ENCODE peak calls at places on chromosome 13, in eight cellular contexts. One of them, this sample, is unnamed.

GRCh38 chr13:44373601-44374347 is at the start of gene SERP2:
- DNase-seq in GM12878: no peak
- DNase-seq in H1: peak
- DNase-seq in SK-N-SH: peak
- DNase-seq in spleen: no peak
- DNase-seq in endothelial cell of umbilical vein: no peak
- DNase-seq in stomach: no peak
- DNase-seq in HL-60: no peak
- DNase-seq in this sample: peak

GRCh38 chr13:73984949-73985691 is 149.1 kb downstream of the KLF12 start:
- DNase-seq in spleen: no peak
- DNase-seq in endothelial cell of umbilical vein: no peak
- DNase-seq in stomach: no peak
- DNase-seq in GM12878: no peak
- DNase-seq in HL-60: no peak
- DNase-seq in H1: no peak
- DNase-seq in SK-N-SH: no peak
- DNase-seq in this sample: no peak

GRCh38 chr13:72208112-72208645 is 341.2 kb upstream of the DACH1 start:
- DNase-seq in spleen: no peak
- DNase-seq in stomach: no peak
- DNase-seq in endothelial cell of umbilical vein: no peak
- DNase-seq in H1: no peak
- DNase-seq in SK-N-SH: peak
- DNase-seq in HL-60: no peak
- DNase-seq in GM12878: no peak
- DNase-seq in this sample: no peak

GRCh38 chr13:79662882-79663281 is 181.9 kb downstream of the NDFIP2 start:
- DNase-seq in SK-N-SH: no peak
- DNase-seq in spleen: no peak
- DNase-seq in stomach: no peak
- DNase-seq in H1: no peak
- DNase-seq in HL-60: no peak
- DNase-seq in GM12878: no peak
- DNase-seq in endothelial cell of umbilical vein: peak
- DNase-seq in this sample: no peak

GRCh38 chr13:106117035-106117434 is 418.4 kb downstream of the EFNB2 start:
- DNase-seq in SK-N-SH: peak
- DNase-seq in endothelial cell of umbilical vein: peak
- DNase-seq in stomach: no peak
- DNase-seq in GM12878: no peak
- DNase-seq in spleen: no peak
- DNase-seq in HL-60: no peak
- DNase-seq in H1: no peak
- DNase-seq in this sample: no peak

GRCh38 chr13:29702912-29703351 is 107.4 kb upstream of the SLC7A1 start:
- DNase-seq in stomach: no peak
- DNase-seq in endothelial cell of umbilical vein: peak
- DNase-seq in SK-N-SH: no peak
- DNase-seq in spleen: no peak
- DNase-seq in GM12878: no peak
- DNase-seq in H1: peak
- DNase-seq in HL-60: no peak
- DNase-seq in this sample: no peak

GRCh38 chr13:111359237-111359915 is 38.9 kb downstream of the TEX29 start:
- DNase-seq in stomach: peak
- DNase-seq in endothelial cell of umbilical vein: no peak
- DNase-seq in H1: no peak
- DNase-seq in SK-N-SH: no peak
- DNase-seq in HL-60: no peak
- DNase-seq in spleen: no peak
- DNase-seq in GM12878: no peak
- DNase-seq in this sample: no peak

GRCh38 chr13:111459803-111460547 is 139.5 kb downstream of the TEX29 start:
- DNase-seq in endothelial cell of umbilical vein: no peak
- DNase-seq in H1: no peak
- DNase-seq in GM12878: no peak
- DNase-seq in stomach: no peak
- DNase-seq in spleen: no peak
- DNase-seq in SK-N-SH: no peak
- DNase-seq in HL-60: no peak
- DNase-seq in this sample: peak

GRCh38 chr13:100662470-100663211 is 12.0 kb downstream of the TMTC4 start:
- DNase-seq in endothelial cell of umbilical vein: no peak
- DNase-seq in stomach: no peak
- DNase-seq in spleen: no peak
- DNase-seq in GM12878: no peak
- DNase-seq in H1: no peak
- DNase-seq in SK-N-SH: no peak
- DNase-seq in HL-60: no peak
- DNase-seq in this sample: no peak

GRCh38 chr13:29428310-29428991 is 167.0 kb downstream of the SLC7A1 start:
- DNase-seq in endothelial cell of umbilical vein: no peak
- DNase-seq in H1: peak
- DNase-seq in SK-N-SH: peak
- DNase-seq in stomach: no peak
- DNase-seq in spleen: no peak
- DNase-seq in GM12878: no peak
- DNase-seq in HL-60: no peak
- DNase-seq in this sample: no peak

GRCh38 chr13:40494513-40494912 is 171.9 kb downstream of the FOXO1 start:
- DNase-seq in stomach: no peak
- DNase-seq in endothelial cell of umbilical vein: peak
- DNase-seq in spleen: no peak
- DNase-seq in SK-N-SH: no peak
- DNase-seq in HL-60: no peak
- DNase-seq in H1: no peak
- DNase-seq in GM12878: no peak
- DNase-seq in this sample: no peak

GRCh38 chr13:95833126-95833525 is 156.2 kb downstream of the DNAJC3 start:
- DNase-seq in stomach: no peak
- DNase-seq in HL-60: no peak
- DNase-seq in SK-N-SH: no peak
- DNase-seq in endothelial cell of umbilical vein: no peak
- DNase-seq in GM12878: no peak
- DNase-seq in H1: no peak
- DNase-seq in spleen: no peak
- DNase-seq in this sample: no peak

GRCh38 chr13:76503756-76504155 is 382.4 kb downstream of the KCTD12 start:
- DNase-seq in GM12878: no peak
- DNase-seq in stomach: no peak
- DNase-seq in endothelial cell of umbilical vein: no peak
- DNase-seq in SK-N-SH: no peak
- DNase-seq in HL-60: no peak
- DNase-seq in H1: no peak
- DNase-seq in spleen: no peak
- DNase-seq in this sample: no peak

GRCh38 chr13:79871594-79871993 is 390.6 kb downstream of the NDFIP2 start:
- DNase-seq in H1: no peak
- DNase-seq in GM12878: no peak
- DNase-seq in HL-60: no peak
- DNase-seq in SK-N-SH: no peak
- DNase-seq in spleen: no peak
- DNase-seq in stomach: no peak
- DNase-seq in endothelial cell of umbilical vein: no peak
- DNase-seq in this sample: no peak

GRCh38 chr13:31413531-31413930 is 213.8 kb downstream of the B3GLCT start:
- DNase-seq in SK-N-SH: no peak
- DNase-seq in HL-60: no peak
- DNase-seq in stomach: no peak
- DNase-seq in H1: no peak
- DNase-seq in GM12878: no peak
- DNase-seq in endothelial cell of umbilical vein: no peak
- DNase-seq in spleen: no peak
- DNase-seq in this sample: no peak

GRCh38 chr13:31408927-31409326 is 209.2 kb downstream of the B3GLCT start:
- DNase-seq in H1: no peak
- DNase-seq in HL-60: no peak
- DNase-seq in stomach: no peak
- DNase-seq in SK-N-SH: no peak
- DNase-seq in endothelial cell of umbilical vein: no peak
- DNase-seq in GM12878: no peak
- DNase-seq in spleen: no peak
- DNase-seq in this sample: no peak

GRCh38 chr13:31409678-31410356 is 210.0 kb downstream of the B3GLCT start:
- DNase-seq in endothelial cell of umbilical vein: no peak
- DNase-seq in GM12878: no peak
- DNase-seq in SK-N-SH: no peak
- DNase-seq in HL-60: no peak
- DNase-seq in spleen: no peak
- DNase-seq in stomach: no peak
- DNase-seq in H1: no peak
- DNase-seq in this sample: no peak
- TF ChIP-seq CTCF in endothelial cell of umbilical vein: no peak
- TF ChIP-seq CTCF in GM12878: no peak
- TF ChIP-seq CTCF in SK-N-SH: peak
- TF ChIP-seq CTCF in HL-60: no peak
- TF ChIP-seq CTCF in spleen: no peak
- TF ChIP-seq CTCF in stomach: no peak
- TF ChIP-seq CTCF in H1: no peak
- TF ChIP-seq CTCF in this sample: no peak

GRCh38 chr13:23375007-23375971 is 58.2 kb downstream of the SACS start:
- DNase-seq in spleen: peak
- DNase-seq in stomach: peak
- DNase-seq in GM12878: peak
- DNase-seq in SK-N-SH: peak
- DNase-seq in H1: peak
- DNase-seq in endothelial cell of umbilical vein: peak
- DNase-seq in HL-60: peak
- DNase-seq in this sample: peak
- TF ChIP-seq POLR2AphosphoS5 in spleen: peak
- TF ChIP-seq POLR2AphosphoS5 in stomach: peak
- TF ChIP-seq POLR2AphosphoS5 in GM12878: peak
- TF ChIP-seq POLR2AphosphoS5 in SK-N-SH: peak
- TF ChIP-seq POLR2AphosphoS5 in H1: peak
- TF ChIP-seq POLR2AphosphoS5 in endothelial cell of umbilical vein: peak
- TF ChIP-seq POLR2AphosphoS5 in HL-60: peak
- TF ChIP-seq POLR2AphosphoS5 in this sample: no peak

DNA sequence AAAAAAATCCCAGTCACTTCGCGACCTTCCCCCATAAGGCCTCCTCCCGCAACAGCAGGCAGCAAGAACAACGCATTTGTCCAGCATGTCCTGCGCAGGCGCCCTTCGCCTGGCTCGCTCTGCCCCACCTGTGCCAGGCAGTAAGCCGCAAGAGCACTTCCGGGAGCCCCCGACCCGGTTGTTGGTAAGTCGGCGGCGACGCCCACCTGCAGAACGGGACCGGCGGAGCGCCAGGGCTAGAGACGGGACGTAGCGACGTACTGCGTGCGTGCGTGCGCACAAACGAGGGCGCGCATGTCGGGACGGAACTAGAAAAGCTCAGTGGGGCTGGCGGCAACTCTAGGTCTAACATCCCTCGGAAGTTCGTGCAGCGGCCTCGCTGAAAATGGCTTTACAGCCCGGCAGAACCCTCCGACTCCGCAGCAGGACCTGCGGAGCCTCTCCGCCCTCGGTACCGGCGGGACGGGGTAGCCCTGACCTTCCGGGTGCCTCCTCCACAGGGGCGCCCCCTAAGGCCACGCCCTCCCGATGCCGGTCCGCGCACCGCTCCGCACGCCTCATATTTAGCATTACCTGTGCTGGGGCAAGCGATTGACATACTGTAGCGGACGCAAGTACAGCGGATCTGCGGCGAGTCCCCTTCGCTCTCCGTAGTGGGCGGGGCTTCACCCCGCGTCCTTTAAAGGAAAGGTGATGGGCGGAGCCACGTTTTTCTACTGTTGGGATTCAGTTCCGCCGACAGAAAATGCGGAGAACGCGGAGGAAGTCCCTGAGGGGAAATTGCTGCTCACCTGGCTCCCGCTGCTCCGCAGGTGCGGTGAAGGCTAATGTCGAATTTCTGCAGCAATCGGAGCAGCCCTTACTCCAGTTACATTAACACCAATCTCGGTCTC is at the start of gene MTIF3:
- DNase-seq in stomach: peak
- DNase-seq in spleen: peak
- DNase-seq in SK-N-SH: peak
- DNase-seq in endothelial cell of umbilical vein: peak
- DNase-seq in H1: peak
- DNase-seq in GM12878: peak
- DNase-seq in HL-60: peak
- DNase-seq in this sample: peak
- TF ChIP-seq CTCF in stomach: no peak
- TF ChIP-seq CTCF in spleen: peak
- TF ChIP-seq CTCF in SK-N-SH: no peak
- TF ChIP-seq CTCF in endothelial cell of umbilical vein: no peak
- TF ChIP-seq CTCF in H1: peak
- TF ChIP-seq CTCF in GM12878: no peak
- TF ChIP-seq CTCF in HL-60: no peak
- TF ChIP-seq CTCF in this sample: no peak

GRCh38 chr13:21637296-21637695 is 33.3 kb upstream of the MICU2 start:
- DNase-seq in H1: no peak
- DNase-seq in spleen: peak
- DNase-seq in endothelial cell of umbilical vein: no peak
- DNase-seq in GM12878: no peak
- DNase-seq in HL-60: peak
- DNase-seq in SK-N-SH: no peak
- DNase-seq in stomach: peak
- DNase-seq in this sample: no peak
- TF ChIP-seq POLR2AphosphoS5 in H1: no peak
- TF ChIP-seq POLR2AphosphoS5 in spleen: no peak
- TF ChIP-seq POLR2AphosphoS5 in endothelial cell of umbilical vein: no peak
- TF ChIP-seq POLR2AphosphoS5 in GM12878: no peak
- TF ChIP-seq POLR2AphosphoS5 in HL-60: no peak
- TF ChIP-seq POLR2AphosphoS5 in SK-N-SH: no peak
- TF ChIP-seq POLR2AphosphoS5 in stomach: peak
- TF ChIP-seq POLR2AphosphoS5 in this sample: no peak

This sample was measured in suprapubic skin.